ENCODE peak calls at places on chromosomes 16 and 17, in eight cellular contexts. One of them, this sample, is unnamed.

GRCh38 chr17:31416503-31416923 is 25.0 kb downstream of the RAB11FIP4 start:
- DNase-seq in GM04503: no peak
- DNase-seq in hippocampal formation: peak; percentile 96
- DNase-seq in NCI-H82: no peak
- DNase-seq in fibroblast of gingiva: no peak
- DNase-seq in effector memory CD8-positive, alpha-beta T cell: no peak
- DNase-seq in tibial artery: no peak
- DNase-seq in activated CD4-positive, alpha-beta T cell treated with anti-CD3 and anti-CD28 coated beads for 1 hour: no peak
- DNase-seq in this sample: no peak

GRCh38 chr17:67779098-67779672 is 46.1 kb upstream of the BPTF start:
- DNase-seq in NCI-H82: peak; percentile 74
- DNase-seq in effector memory CD8-positive, alpha-beta T cell: no peak
- DNase-seq in hippocampal formation: no peak
- DNase-seq in GM04503: no peak
- DNase-seq in activated CD4-positive, alpha-beta T cell treated with anti-CD3 and anti-CD28 coated beads for 1 hour: no peak
- DNase-seq in fibroblast of gingiva: peak; percentile 46
- DNase-seq in tibial artery: no peak
- DNase-seq in this sample: peak; percentile 79

GRCh38 chr17:62807812-62808575 is at the start of gene MARCHF10:
- DNase-seq in hippocampal formation: no peak
- DNase-seq in effector memory CD8-positive, alpha-beta T cell: no peak
- DNase-seq in NCI-H82: peak; percentile 48
- DNase-seq in tibial artery: no peak
- DNase-seq in fibroblast of gingiva: no peak
- DNase-seq in GM04503: no peak
- DNase-seq in activated CD4-positive, alpha-beta T cell treated with anti-CD3 and anti-CD28 coated beads for 1 hour: peak; percentile 10
- DNase-seq in this sample: no peak

GRCh38 chr16:85312642-85313540 is 200.6 kb upstream of the CIBAR2 start:
- DNase-seq in tibial artery: peak; percentile 69
- DNase-seq in fibroblast of gingiva: no peak
- DNase-seq in NCI-H82: no peak
- DNase-seq in effector memory CD8-positive, alpha-beta T cell: no peak
- DNase-seq in GM04503: no peak
- DNase-seq in activated CD4-positive, alpha-beta T cell treated with anti-CD3 and anti-CD28 coated beads for 1 hour: no peak
- DNase-seq in hippocampal formation: no peak
- DNase-seq in this sample: no peak

GRCh38 chr17:20009052-20009301 is 182 bp upstream of the SPECC1 start:
- DNase-seq in GM04503: no peak
- DNase-seq in tibial artery: no peak
- DNase-seq in NCI-H82: no peak
- DNase-seq in hippocampal formation: peak; percentile 58
- DNase-seq in effector memory CD8-positive, alpha-beta T cell: no peak
- DNase-seq in activated CD4-positive, alpha-beta T cell treated with anti-CD3 and anti-CD28 coated beads for 1 hour: no peak
- DNase-seq in fibroblast of gingiva: peak; percentile 33
- DNase-seq in this sample: no peak

GRCh38 chr17:45225964-45226530 is 4.4 kb downstream of the FMNL1 start:
- DNase-seq in effector memory CD8-positive, alpha-beta T cell: peak; percentile 93
- DNase-seq in hippocampal formation: no peak
- DNase-seq in NCI-H82: no peak
- DNase-seq in GM04503: no peak
- DNase-seq in tibial artery: peak; percentile 85
- DNase-seq in fibroblast of gingiva: no peak
- DNase-seq in activated CD4-positive, alpha-beta T cell treated with anti-CD3 and anti-CD28 coated beads for 1 hour: peak; percentile 88
- DNase-seq in this sample: peak; percentile 42

GRCh38 chr17:82943339-82943738 is 103.5 kb upstream of the ZNF750 start:
- DNase-seq in activated CD4-positive, alpha-beta T cell treated with anti-CD3 and anti-CD28 coated beads for 1 hour: no peak
- DNase-seq in tibial artery: peak; percentile 56
- DNase-seq in effector memory CD8-positive, alpha-beta T cell: no peak
- DNase-seq in fibroblast of gingiva: no peak
- DNase-seq in NCI-H82: no peak
- DNase-seq in hippocampal formation: no peak
- DNase-seq in GM04503: no peak
- DNase-seq in this sample: no peak

GRCh38 chr16:77220427-77220826 is 21.2 kb downstream of the SYCE1L start:
- DNase-seq in tibial artery: no peak
- DNase-seq in fibroblast of gingiva: no peak
- DNase-seq in activated CD4-positive, alpha-beta T cell treated with anti-CD3 and anti-CD28 coated beads for 1 hour: no peak
- DNase-seq in hippocampal formation: no peak
- DNase-seq in NCI-H82: no peak
- DNase-seq in effector memory CD8-positive, alpha-beta T cell: no peak
- DNase-seq in GM04503: no peak
- DNase-seq in this sample: no peak

GRCh38 chr17:79850571-79851460 is 11.6 kb upstream of the CBX4 start:
- DNase-seq in effector memory CD8-positive, alpha-beta T cell: no peak
- DNase-seq in fibroblast of gingiva: no peak
- DNase-seq in activated CD4-positive, alpha-beta T cell treated with anti-CD3 and anti-CD28 coated beads for 1 hour: no peak
- DNase-seq in tibial artery: no peak
- DNase-seq in hippocampal formation: no peak
- DNase-seq in NCI-H82: no peak
- DNase-seq in GM04503: peak; percentile 39
- DNase-seq in this sample: no peak

GRCh38 chr16:9260665-9261064 is 169.2 kb downstream of the HAPSTR1 start:
- DNase-seq in activated CD4-positive, alpha-beta T cell treated with anti-CD3 and anti-CD28 coated beads for 1 hour: no peak
- DNase-seq in NCI-H82: peak; percentile 37
- DNase-seq in hippocampal formation: no peak
- DNase-seq in effector memory CD8-positive, alpha-beta T cell: no peak
- DNase-seq in GM04503: no peak
- DNase-seq in fibroblast of gingiva: no peak
- DNase-seq in tibial artery: no peak
- DNase-seq in this sample: peak; percentile 18

GRCh38 chr16:27378871-27379580 is 22.9 kb upstream of the IL21R start:
- DNase-seq in hippocampal formation: no peak
- DNase-seq in tibial artery: peak; percentile 34
- DNase-seq in fibroblast of gingiva: no peak
- DNase-seq in effector memory CD8-positive, alpha-beta T cell: no peak
- DNase-seq in GM04503: no peak
- DNase-seq in NCI-H82: no peak
- DNase-seq in activated CD4-positive, alpha-beta T cell treated with anti-CD3 and anti-CD28 coated beads for 1 hour: no peak
- DNase-seq in this sample: no peak

GRCh38 chr17:79814966-79815835 is 18.3 kb upstream of the CBX8 start:
- DNase-seq in activated CD4-positive, alpha-beta T cell treated with anti-CD3 and anti-CD28 coated beads for 1 hour: no peak
- DNase-seq in hippocampal formation: no peak
- DNase-seq in effector memory CD8-positive, alpha-beta T cell: no peak
- DNase-seq in tibial artery: no peak
- DNase-seq in NCI-H82: no peak
- DNase-seq in GM04503: no peak
- DNase-seq in fibroblast of gingiva: peak; percentile 31
- DNase-seq in this sample: no peak

This sample was measured in lung microvascular endothelial cell.